ENCODE peak calls at places on chromosomes 3 and 15, in eight cellular contexts. N is PC-3, G is coronary artery, Z is NB4, E is astrocyte of the spinal cord, S is HL-60, I is WERI-Rb-1, R is AG09309. U is an unnamed sample.

GRCh38 chr15:100095896-100096600 is 245.7 kb downstream of the ADAMTS17 start:
- DNase-seq in N (peak), G (peak), Z (no peak), E (no peak), S (no peak), I (no peak), R (no peak), U (no peak)

GRCh38 chr3:74801924-74802323 is 187.5 kb upstream of the CNTN3 start:
- DNase-seq in N (no peak), G (no peak), Z (no peak), E (no peak), S (no peak), I (no peak), R (no peak), U (no peak)

GRCh38 chr15:63514533-63514943 is 10.1 kb downstream of the USP3 start:
- DNase-seq in N (peak), G (no peak), Z (peak), E (peak), S (peak), I (no peak), R (peak), U (peak)

GRCh38 chr3:148211725-148212124 is 486.0 kb upstream of the AGTR1 start:
- DNase-seq in N (peak), G (no peak), Z (no peak), E (peak), S (no peak), I (no peak), R (no peak), U (peak)

GRCh38 chr3:172658344-172659245 is 52.3 kb downstream of the NCEH1 start:
- DNase-seq in N (peak), G (no peak), Z (no peak), E (peak), S (no peak), I (no peak), R (peak), U (peak)

GRCh38 chr3:139894638-139894989 is 40.4 kb upstream of the CLSTN2 start:
- DNase-seq in N (no peak), G (no peak), Z (no peak), E (no peak), S (no peak), I (no peak), R (no peak), U (no peak)

GRCh38 chr3:106261915-106262683 is 393.3 kb upstream of the CBLB start:
- DNase-seq in N (no peak), G (no peak), Z (no peak), E (peak), S (no peak), I (no peak), R (peak), U (peak)

GRCh38 chr3:158456114-158456513 is 114.9 kb upstream of the MLF1 start:
- DNase-seq in N (no peak), G (no peak), Z (no peak), E (no peak), S (no peak), I (no peak), R (no peak), U (no peak)

GRCh38 chr3:170046269-170047132 is 8.7 kb downstream of the GPR160 start:
- DNase-seq in N (peak), G (no peak), Z (no peak), E (no peak), S (no peak), I (no peak), R (no peak), U (no peak)

GRCh38 chr3:7546219-7546618 is 685.3 kb downstream of the GRM7 start:
- DNase-seq in N (no peak), G (no peak), Z (peak), E (peak), S (no peak), I (no peak), R (no peak), U (no peak)
- TF ChIP-seq CTCF in N (no peak), G (no peak), Z (no peak), E (peak), S (no peak), I (peak), R (no peak), U (no peak)

DNA sequence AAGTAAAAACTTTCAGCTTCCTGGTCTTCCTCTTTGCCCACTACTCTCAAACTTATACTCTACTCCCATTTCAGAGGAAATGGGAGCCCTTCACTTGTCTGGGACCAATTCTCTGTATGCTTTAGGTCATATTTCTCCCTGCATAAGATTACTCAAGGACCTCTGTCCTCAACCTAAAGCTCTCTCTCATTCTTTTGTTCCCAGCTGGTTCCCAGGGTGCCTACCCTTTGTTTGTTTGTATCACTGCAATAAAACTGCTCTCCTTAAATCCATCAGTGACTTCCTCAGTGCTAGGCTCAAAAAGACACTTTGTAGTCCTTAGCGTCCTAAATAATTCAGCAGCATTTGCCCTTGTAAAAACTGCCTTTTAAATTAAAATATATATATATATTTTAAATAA is 2.9 kb downstream of the NGRN start:
- DNase-seq in N (peak), G (no peak), Z (peak), E (no peak), S (no peak), I (no peak), R (no peak), U (no peak)
- H3K4me3 ChIP-seq in N (peak), G (peak), Z (peak), E (no peak), S (no peak), I (no peak), R (no peak), U (peak)

GRCh38 chr3:9015250-9015649 is 52.0 kb upstream of the RAD18 start:
- DNase-seq in N (no peak), G (no peak), Z (no peak), E (no peak), S (no peak), I (no peak), R (no peak), U (no peak)
- TF ChIP-seq CTCF in N (no peak), G (no peak), Z (no peak), E (no peak), S (no peak), I (no peak), R (no peak), U (no peak)

GRCh38 chr3:149589332-149589731 is 68.5 kb downstream of the WWTR1 start:
- DNase-seq in N (peak), G (no peak), Z (peak), E (peak), S (no peak), I (no peak), R (no peak), U (peak)

GRCh38 chr3:149592758-149593240 is 65.0 kb downstream of the WWTR1 start:
- DNase-seq in N (no peak), G (no peak), Z (no peak), E (peak), S (no peak), I (no peak), R (no peak), U (no peak)

GRCh38 chr3:149596136-149596770 is 61.6 kb downstream of the WWTR1 start:
- DNase-seq in N (no peak), G (no peak), Z (no peak), E (no peak), S (no peak), I (no peak), R (no peak), U (peak)

GRCh38 chr3:149590691-149591441 is 67.0 kb downstream of the WWTR1 start:
- DNase-seq in N (no peak), G (no peak), Z (no peak), E (no peak), S (no peak), I (no peak), R (no peak), U (no peak)

DNA sequence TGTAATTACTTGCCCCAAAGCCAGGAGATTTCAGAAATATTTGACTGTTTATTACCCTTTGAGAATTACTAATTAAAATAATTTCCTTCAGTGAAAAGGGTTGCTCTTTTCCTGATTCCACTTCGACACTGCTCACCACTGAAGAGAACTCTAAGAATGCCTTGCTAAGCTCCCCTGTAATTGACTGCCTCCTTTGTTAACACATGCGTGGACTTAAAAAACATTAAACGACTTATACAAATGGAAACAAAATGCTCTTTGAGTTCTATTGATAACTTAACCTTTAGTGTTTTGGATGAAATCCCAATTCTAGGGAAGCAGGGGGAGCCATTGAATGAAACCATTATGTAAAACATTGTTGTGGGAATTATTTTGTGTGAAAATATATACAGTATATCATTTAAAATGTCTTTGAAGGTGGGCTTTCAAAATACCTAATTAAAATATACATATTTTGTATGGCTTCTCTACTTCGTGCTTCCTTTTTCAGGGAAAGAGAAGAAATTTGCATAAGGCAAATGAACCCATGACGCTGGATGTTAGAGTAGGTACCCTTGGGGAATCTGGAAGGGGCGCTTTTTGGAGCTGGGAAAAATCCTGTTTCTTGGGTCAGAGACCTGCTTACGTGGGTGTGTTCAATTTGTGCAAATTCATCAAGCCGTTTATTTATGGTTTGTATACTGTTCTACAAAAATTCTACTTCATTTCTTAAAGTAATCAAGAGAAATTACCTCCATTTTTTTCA is 64.2 kb downstream of the WWTR1 start:
- DNase-seq in N (no peak), G (no peak), Z (no peak), E (no peak), S (no peak), I (no peak), R (no peak), U (no peak)
- H3K4me3 ChIP-seq in N (no peak), G (no peak), Z (no peak), E (no peak), S (no peak), I (no peak), R (no peak), U (no peak)

GRCh38 chr15:49620174-49620573 is 444 bp downstream of the FAM227B start:
- DNase-seq in N (peak), G (no peak), Z (peak), E (no peak), S (peak), I (no peak), R (no peak), U (peak)

GRCh38 chr15:49619226-49619625 is 1.4 kb downstream of the FAM227B start:
- DNase-seq in N (no peak), G (no peak), Z (peak), E (no peak), S (no peak), I (no peak), R (no peak), U (no peak)

GRCh38 chr15:49621327-49622210 is 721 bp downstream of the DTWD1 start:
- DNase-seq in N (peak), G (no peak), Z (peak), E (peak), S (peak), I (no peak), R (no peak), U (peak)

GRCh38 chr15:49622561-49622960 is 1.7 kb downstream of the DTWD1 start:
- DNase-seq in N (no peak), G (no peak), Z (peak), E (peak), S (no peak), I (no peak), R (no peak), U (peak)

DNA sequence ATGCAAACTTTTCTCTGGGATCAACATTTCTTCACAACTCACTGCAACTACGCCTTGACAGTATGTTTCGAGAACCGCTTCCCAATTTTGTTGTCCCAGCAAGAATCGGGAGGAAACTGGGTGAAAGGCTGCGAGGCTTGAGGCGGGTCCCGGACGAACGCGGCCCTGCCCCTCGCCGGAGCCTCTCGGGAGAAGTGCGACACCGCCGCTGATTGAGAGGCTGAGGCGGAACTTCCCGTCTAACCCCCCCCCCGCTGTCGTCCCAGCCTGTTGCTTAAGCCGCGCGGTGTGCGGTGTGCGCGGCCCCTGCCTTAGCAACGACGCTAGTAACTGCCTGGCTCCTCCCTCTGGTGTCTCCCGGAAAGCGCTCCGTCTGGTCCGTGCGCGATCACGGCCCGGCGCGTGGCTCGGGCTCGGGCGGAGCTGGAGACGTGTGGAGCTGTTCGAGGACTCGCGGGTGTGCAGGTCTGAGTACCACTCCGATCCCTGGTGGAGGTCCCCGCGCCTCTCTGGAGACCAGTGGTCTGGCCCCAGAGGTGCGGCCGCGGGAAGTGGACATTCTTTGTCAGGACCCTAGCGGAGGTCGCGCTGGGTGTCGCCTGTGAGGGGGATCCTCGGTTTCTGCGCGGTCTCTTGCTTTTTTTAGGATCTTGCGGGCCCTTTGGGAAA is at the start of the genes DTWD1 and FAM227B:
- DNase-seq in N (peak), G (peak), Z (peak), E (peak), S (peak), I (peak), R (peak), U (peak)
- TF ChIP-seq CTCF in N (no peak), G (no peak), Z (no peak), E (no peak), S (no peak), I (no peak), R (no peak), U (no peak)

GRCh38 chr3:47082519-47082918 is 81.4 kb downstream of the SETD2 start:
- DNase-seq in N (peak), G (no peak), Z (peak), E (peak), S (peak), I (no peak), R (peak), U (peak)
- H3K4me3 ChIP-seq in N (no peak), G (no peak), Z (no peak), E (no peak), S (no peak), I (no peak), R (no peak), U (no peak)

GRCh38 chr3:55453871-55454496 is 33.1 kb downstream of the WNT5A start:
- DNase-seq in N (no peak), G (no peak), Z (no peak), E (no peak), S (no peak), I (no peak), R (no peak), U (no peak)

GRCh38 chr3:55458398-55458797 is 28.7 kb downstream of the WNT5A start:
- DNase-seq in N (no peak), G (no peak), Z (peak), E (no peak), S (no peak), I (no peak), R (no peak), U (no peak)

GRCh38 chr3:55452886-55453285 is 34.2 kb downstream of the WNT5A start:
- DNase-seq in N (no peak), G (no peak), Z (no peak), E (no peak), S (no peak), I (no peak), R (no peak), U (no peak)

GRCh38 chr3:55454611-55455010 is 32.5 kb downstream of the WNT5A start:
- DNase-seq in N (no peak), G (no peak), Z (no peak), E (no peak), S (no peak), I (no peak), R (no peak), U (no peak)

GRCh38 chr3:55455915-55456314 is 31.2 kb downstream of the WNT5A start:
- DNase-seq in N (no peak), G (no peak), Z (no peak), E (no peak), S (no peak), I (no peak), R (no peak), U (no peak)
- TF ChIP-seq CTCF in N (no peak), G (no peak), Z (no peak), E (no peak), S (no peak), I (no peak), R (no peak), U (no peak)